ENCODE peak calls at places on chromosomes 3 and 15, in four cellular contexts. C is DND-41, F is IMR-90, B is fibroblast of lung. E is an unnamed sample.

GRCh38 chr3:113141543-113141942 is 69.8 kb upstream of the BOC start:
- DNase-seq in B (no peak), C (no peak), F (no peak), E (no peak)

GRCh38 chr15:99450896-99451358 is 114.9 kb upstream of the MEF2A start:
- DNase-seq in C (peak), B (peak), F (no peak), E (peak)

GRCh38 chr15:35427091-35427490 is 118.9 kb downstream of the DPH6 start:
- DNase-seq in C (no peak), B (peak), F (peak), E (no peak)

GRCh38 chr15:78301813-78302212 is 2.4 kb upstream of the SKIC8 start:
- DNase-seq in B (peak), F (no peak), C (no peak), E (no peak)

GRCh38 chr15:87563840-87564239 is 692.7 kb downstream of the NTRK3 start:
- DNase-seq in C (no peak), F (no peak), B (no peak), E (no peak)

GRCh38 chr15:94079968-94080367 is 151.4 kb upstream of the MCTP2 start:
- DNase-seq in C (no peak), B (no peak), F (no peak), E (no peak)

GRCh38 chr3:142215111-142215510 is 10.3 kb downstream of the GK5 start:
- DNase-seq in F (peak), C (no peak), B (no peak), E (no peak)

GRCh38 chr3:150038830-150039229 is 68.1 kb upstream of the PFN2 start:
- DNase-seq in B (no peak), C (no peak), F (no peak), E (no peak)

GRCh38 chr3:170978335-170978745 is 48.2 kb downstream of the SLC2A2 start:
- DNase-seq in F (no peak), B (no peak), C (no peak), E (no peak)

GRCh38 chr3:8882171-8882593 is 81.1 kb downstream of the RAD18 start:
- DNase-seq in F (no peak), B (no peak), C (no peak), E (peak)

GRCh38 chr15:37967788-37968187 is 33.3 kb downstream of the TMCO5A start:
- DNase-seq in B (no peak), C (no peak), F (no peak), E (no peak)

GRCh38 chr15:48602358-48603122 is 43.0 kb downstream of the FBN1 start:
- DNase-seq in F (peak), C (no peak), B (peak), E (no peak)

GRCh38 chr3:69446402-69447072 is 60.6 kb upstream of the FRMD4B start:
- DNase-seq in C (no peak), B (no peak), F (no peak), E (no peak)

GRCh38 chr3:37554364-37554763 is 307.3 kb upstream of the CTDSPL start:
- DNase-seq in F (no peak), B (no peak), C (no peak), E (peak)

GRCh38 chr3:193780810-193781472 is 187.9 kb downstream of the OPA1 start:
- DNase-seq in C (peak), B (peak), F (peak), E (peak)

GRCh38 chr3:8954938-8955763 is 8.1 kb downstream of the RAD18 start:
- DNase-seq in F (peak), B (peak), C (no peak), E (no peak)

GRCh38 chr3:72047472-72047871 is 262.5 kb upstream of the PROK2 start:
- DNase-seq in C (no peak), F (no peak), B (peak), E (no peak)

GRCh38 chr3:44076221-44076829 is 165.4 kb upstream of the TOPAZ1 start:
- DNase-seq in F (no peak), C (no peak), B (no peak), E (peak)

GRCh38 chr3:190321789-190322603 is at the start of gene CLDN1:
- DNase-seq in F (peak), C (no peak), B (peak), E (peak)

GRCh38 chr3:184372911-184373310 is 5.1 kb downstream of the THPO start:
- DNase-seq in B (no peak), F (no peak), C (no peak), E (peak)

GRCh38 chr15:74216949-74217348 is 14.4 kb upstream of the STRA6 start:
- DNase-seq in C (no peak), F (no peak), B (no peak), E (no peak)

GRCh38 chr15:57133127-57133968 is 214.9 kb downstream of the TCF12 start:
- DNase-seq in C (no peak), F (peak), B (peak), E (no peak)

GRCh38 chr3:172398484-172398883 is 49.8 kb downstream of the GHSR start:
- DNase-seq in C (no peak), F (no peak), B (no peak), E (no peak)

GRCh38 chr3:156819842-156820686 is 6.1 kb upstream of the LEKR1 start:
- DNase-seq in B (peak), F (no peak), C (no peak), E (no peak)
- H3K9ac ChIP-seq in B (no peak), F (no peak), C (no peak), E (no peak)

DNA sequence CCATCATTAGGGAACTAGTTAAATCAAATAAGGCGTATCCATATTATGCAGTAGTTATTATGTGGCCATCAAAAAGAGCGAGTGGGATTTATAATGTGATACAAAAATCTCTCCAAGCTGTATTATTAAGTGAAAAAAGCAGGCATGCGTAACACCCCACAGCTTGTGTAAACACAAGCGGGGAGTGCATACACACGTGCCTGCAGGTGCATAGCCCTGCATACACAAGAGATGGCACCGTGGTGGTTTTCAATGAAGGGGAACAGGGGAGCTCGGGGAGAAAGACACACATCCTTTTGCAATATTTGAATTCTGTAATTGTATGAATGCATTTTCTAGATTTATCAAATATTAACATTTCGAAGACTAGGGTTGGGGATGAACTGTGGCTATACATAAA is 9.2 kb upstream of the KIF7 start:
- DNase-seq in F (no peak), B (no peak), C (no peak), E (no peak)
- H3K27ac ChIP-seq in F (no peak), B (no peak), C (no peak), E (no peak)

DNA sequence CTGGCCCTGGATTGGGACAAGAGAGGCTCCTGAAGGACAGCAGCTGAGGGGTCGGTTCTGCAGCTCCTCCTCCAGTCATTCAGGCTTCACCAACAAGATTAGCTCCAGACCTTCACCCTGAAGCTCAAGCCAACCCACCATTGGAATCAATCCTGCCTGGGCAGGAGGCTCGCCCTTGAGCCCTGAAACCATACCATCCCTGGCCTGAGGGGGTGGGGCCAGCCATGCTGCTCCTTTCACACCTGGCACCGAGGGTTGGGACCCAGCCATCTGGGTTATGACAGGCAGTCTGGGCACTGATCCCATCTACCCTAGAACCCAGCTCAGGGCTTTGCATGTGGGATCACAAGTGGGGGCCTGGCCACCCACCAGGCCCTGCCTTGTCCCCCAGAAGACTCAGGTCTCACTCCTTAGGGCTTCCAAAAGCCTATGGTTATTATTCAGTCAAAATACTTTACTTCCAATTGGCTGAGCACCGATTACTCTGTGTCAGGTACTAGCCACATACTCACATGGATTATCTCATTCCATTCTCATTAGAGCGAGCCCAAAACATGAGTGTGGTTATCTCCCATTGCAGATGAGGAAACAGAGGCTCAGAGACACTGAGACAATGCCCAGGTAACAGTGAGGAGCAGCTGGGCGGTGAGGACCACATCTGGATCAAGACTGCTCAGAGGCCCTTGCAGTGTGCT is 3.1 kb downstream of the ABHD14B start:
- DNase-seq in F (no peak), C (no peak), B (no peak), E (peak)
- H3K9ac ChIP-seq in F (no peak), C (no peak), B (no peak), E (no peak)

GRCh38 chr3:28376424-28376823 is 27.8 kb upstream of the AZI2 start:
- DNase-seq in F (peak), C (no peak), B (peak), E (no peak)
- H3K27ac ChIP-seq in F (no peak), C (no peak), B (no peak), E (no peak)

GRCh38 chr3:186549497-186549896 is 5.3 kb upstream of the CRYGS start:
- DNase-seq in B (no peak), F (no peak), C (no peak), E (no peak)
- H3K9ac ChIP-seq in B (no peak), F (no peak), C (no peak), E (no peak)

GRCh38 chr3:55904716-55905115 is 417.6 kb upstream of the WNT5A start:
- DNase-seq in B (no peak), C (no peak), F (no peak), E (no peak)
- H3K27ac ChIP-seq in B (no peak), C (no peak), F (no peak), E (no peak)

DNA sequence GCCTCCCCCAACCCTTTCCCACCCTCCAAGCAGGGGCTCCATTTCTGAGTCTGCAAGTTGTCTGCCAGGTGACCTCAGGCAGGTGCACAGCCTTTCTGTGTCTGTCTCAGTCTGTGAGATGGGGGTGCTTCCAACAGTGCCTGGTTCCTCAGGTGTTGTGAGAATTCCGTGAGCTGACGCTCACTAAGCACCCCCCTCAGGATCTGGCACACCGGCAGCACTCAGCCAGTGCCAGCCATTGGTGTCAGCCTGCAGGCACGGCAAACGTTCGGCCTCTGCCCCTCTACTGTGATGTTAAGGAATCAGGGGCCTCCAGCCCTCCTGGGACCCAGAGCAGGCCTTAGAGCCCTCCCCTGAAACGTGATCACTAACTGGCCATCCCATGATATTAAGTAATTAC is 2.4 kb downstream of the KLF15 start:
- DNase-seq in B (no peak), F (no peak), C (no peak), E (no peak)
- H3K9ac ChIP-seq in B (no peak), F (no peak), C (no peak), E (no peak)

GRCh38 chr15:53831907-53832793 is 72.7 kb upstream of the WDR72 start:
- DNase-seq in B (no peak), F (no peak), C (no peak), E (peak)

GRCh38 chr15:53834214-53834613 is 74.8 kb upstream of the WDR72 start:
- DNase-seq in B (no peak), F (no peak), C (no peak), E (no peak)

GRCh38 chr15:53830707-53831386 is 71.4 kb upstream of the WDR72 start:
- DNase-seq in C (no peak), F (no peak), B (no peak), E (peak)

GRCh38 chr15:53835309-53835708 is 75.8 kb upstream of the WDR72 start:
- DNase-seq in C (no peak), B (peak), F (no peak), E (no peak)

DNA sequence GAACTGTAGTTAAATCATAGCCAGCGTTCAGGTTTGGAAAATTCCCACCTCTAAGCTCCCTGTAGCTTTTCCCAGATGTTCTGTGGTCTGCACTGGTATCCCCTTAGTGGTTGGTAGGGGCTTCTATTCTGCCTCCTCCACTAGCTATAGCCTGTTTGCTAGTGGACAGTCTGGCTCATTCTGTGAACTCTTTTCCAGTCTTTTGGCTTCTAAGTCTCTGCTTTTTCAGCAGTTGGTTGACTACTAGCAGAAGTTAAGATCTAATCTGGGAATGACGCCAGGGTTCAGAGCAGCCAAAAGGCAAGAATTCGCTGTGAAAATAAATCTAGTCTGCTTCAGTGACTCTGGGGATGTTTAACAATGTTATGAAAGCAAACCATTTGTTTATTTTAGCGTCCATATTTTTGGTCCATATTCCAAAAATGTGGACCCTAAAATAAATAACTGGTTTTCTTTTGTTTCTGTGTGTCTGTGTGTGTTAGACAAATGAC is 73.7 kb upstream of the WDR72 start:
- DNase-seq in F (peak), C (no peak), B (peak), E (no peak)
- H3K27ac ChIP-seq in F (no peak), C (no peak), B (no peak), E (no peak)

GRCh38 chr3:26704736-26705135 is 82.2 kb downstream of the LRRC3B start:
- DNase-seq in F (no peak), C (no peak), B (no peak), E (no peak)

GRCh38 chr3:26703519-26703918 is 80.9 kb downstream of the LRRC3B start:
- DNase-seq in C (no peak), F (no peak), B (no peak), E (no peak)
- H3K9ac ChIP-seq in C (no peak), F (no peak), B (no peak), E (no peak)